ENCODE peak calls at places on chromosome 6, in four cellular contexts. Y is GM06990, Z is AG09319, R is A673. P is an unnamed sample.

GRCh38 chr6:63487123-63487813 is 85.0 kb upstream of the LOC128125822 start:
- DNase-seq in Y (no peak), Z (no peak), R (no peak), P (no peak)

GRCh38 chr6:125858427-125859320 is 67.9 kb downstream of the NCOA7 start:
- DNase-seq in Y (no peak), Z (peak; percentile 34), R (peak; percentile 74), P (peak; percentile 68)

GRCh38 chr6:32529697-32530429 is at the start of gene HLA-DRB5:
- DNase-seq in Y (peak; percentile 78), Z (no peak), R (no peak), P (no peak)

GRCh38 chr6:104614394-104614793 is 245.3 kb downstream of the HACE1 start:
- DNase-seq in Y (no peak), Z (no peak), R (no peak), P (no peak)

GRCh38 chr6:44779130-44779826 is 391.8 kb downstream of the CDC5L start:
- DNase-seq in Y (peak; percentile 42), Z (no peak), R (no peak), P (no peak)

GRCh38 chr6:2688416-2689064 is 62.2 kb downstream of the MYLK4 start:
- DNase-seq in Y (no peak), Z (peak; percentile 12), R (no peak), P (no peak)

GRCh38 chr6:38567436-38567835 is 72.3 kb downstream of the BTBD9 start:
- DNase-seq in Y (no peak), Z (peak; percentile 80), R (peak; percentile 78), P (peak; percentile 35)

GRCh38 chr6:36695414-36695813 is 2.2 kb upstream of the RAB44 start:
- DNase-seq in Y (no peak), Z (no peak), R (no peak), P (no peak)

GRCh38 chr6:18260448-18261106 is 3.8 kb downstream of the DEK start:
- DNase-seq in Y (peak; percentile 77), Z (no peak), R (no peak), P (no peak)

GRCh38 chr6:78952362-78952761 is 85.0 kb downstream of the IRAK1BP1 start:
- DNase-seq in Y (no peak), Z (no peak), R (no peak), P (no peak)

GRCh38 chr6:111274593-111275217 is 187.4 kb downstream of the SLC16A10 start:
- DNase-seq in Y (no peak), Z (no peak), R (no peak), P (no peak)

GRCh38 chr6:1619666-1620503 is 10.2 kb downstream of the FOXC1 start:
- DNase-seq in Y (no peak), Z (no peak), R (no peak), P (no peak)

GRCh38 chr6:34834789-34835518 is 43.1 kb downstream of the BLTP3A start:
- DNase-seq in Y (no peak), Z (no peak), R (no peak), P (no peak)

GRCh38 chr6:44171899-44172546 is 13.4 kb downstream of the CAPN11 start:
- DNase-seq in Y (no peak), Z (no peak), R (no peak), P (no peak)

GRCh38 chr6:13234130-13234529 is 94.2 kb downstream of the TBC1D7 start:
- DNase-seq in Y (no peak), Z (peak; percentile 32), R (no peak), P (no peak)

GRCh38 chr6:108758884-108759283 is 89.3 kb upstream of the ARMC2 start:
- DNase-seq in Y (no peak), Z (no peak), R (no peak), P (no peak)

GRCh38 chr6:88677356-88677755 is 286.1 kb downstream of the RNGTT start:
- DNase-seq in Y (no peak), Z (no peak), R (no peak), P (no peak)

GRCh38 chr6:105442369-105442768 is 39.5 kb upstream of the PREP start:
- DNase-seq in Y (no peak), Z (no peak), R (no peak), P (no peak)

GRCh38 chr6:64803470-64804166 is 903.4 kb downstream of the EYS start:
- DNase-seq in Y (no peak), Z (no peak), R (no peak), P (no peak)

GRCh38 chr6:44039839-44040350 is 87.4 kb downstream of the MRPL14 start:
- DNase-seq in Y (no peak), Z (no peak), R (no peak), P (no peak)

GRCh38 chr6:168147205-168147738 is 68.3 kb upstream of the FRMD1 start:
- DNase-seq in Y (no peak), Z (no peak), R (peak; percentile 70), P (peak; percentile 66)

GRCh38 chr6:36610041-36610440 is 15.9 kb downstream of the SRSF3 start:
- DNase-seq in Y (no peak), Z (no peak), R (no peak), P (no peak)

P was measured in DMS153.